ENCODE peak calls at places on chromosomes 1 and 21, in ten cellular contexts. L is heart left ventricle, S is thoracic aorta, N is pancreas, Q is progenitor cell of endocrine pancreas, W is RWPE1, Z is type B pancreatic cell, M is HFF-Myc, G is sigmoid colon, O is GM13976. V is an unnamed sample.

GRCh38 chr1:213266983-213267772 is 216.1 kb downstream of the RPS6KC1 start:
- DNase-seq in O (no peak), M (no peak), W (no peak), L (no peak), Q (no peak), Z (no peak), S (no peak), G (no peak), N (no peak), V (no peak)

GRCh38 chr1:236083650-236084385 is 18.9 kb upstream of the NID1 start:
- DNase-seq in L (no peak), G (no peak), M (no peak), S (no peak), Q (no peak), Z (no peak), O (no peak), W (peak; percentile 71), N (no peak), V (no peak)

GRCh38 chr1:56819393-56819899 is at the start of gene FYB2:
- DNase-seq in M (no peak), N (peak; percentile 43), S (no peak), L (no peak), Z (no peak), W (no peak), G (no peak), Q (no peak), O (no peak), V (peak; percentile 18)

GRCh38 chr1:25487628-25488027 is 55.8 kb upstream of the LDLRAP1 start:
- DNase-seq in O (no peak), Z (no peak), N (no peak), M (no peak), L (no peak), W (no peak), G (no peak), S (no peak), Q (no peak), V (no peak)

GRCh38 chr1:89608627-89609338 is 24.1 kb upstream of the LRRC8C start:
- DNase-seq in O (no peak), G (no peak), W (no peak), N (no peak), Q (no peak), Z (no peak), L (no peak), S (no peak), M (no peak), V (no peak)

GRCh38 chr1:35714921-35715567 is 3.6 kb downstream of the C1orf216 start:
- DNase-seq in G (no peak), O (no peak), W (no peak), Q (no peak), S (no peak), M (no peak), Z (no peak), L (no peak), N (no peak), V (no peak)

GRCh38 chr1:82538876-82539275 is 738.1 kb downstream of the ADGRL2 start:
- DNase-seq in Z (no peak), L (no peak), N (no peak), M (no peak), W (no peak), O (no peak), S (no peak), G (no peak), Q (no peak), V (no peak)

GRCh38 chr1:39799770-39800470 is 11.3 kb upstream of the BMP8B start:
- DNase-seq in L (peak; percentile 54), S (no peak), G (peak; percentile 72), M (no peak), O (peak; percentile 79), N (peak; percentile 66), Q (peak; percentile 63), Z (no peak), W (peak; percentile 95), V (peak; percentile 85)

GRCh38 chr21:26769613-26770188 is 75.5 kb downstream of the ADAMTS1 start:
- DNase-seq in Z (no peak), M (no peak), W (peak; percentile 18), Q (no peak), S (no peak), G (no peak), L (no peak), N (no peak), O (no peak), V (peak; percentile 5)

GRCh38 chr1:43293896-43294760 is 6.7 kb upstream of the TIE1 start:
- DNase-seq in G (no peak), Q (no peak), M (peak; percentile 30), S (no peak), L (no peak), Z (no peak), W (peak; percentile 29), N (no peak), O (no peak), V (no peak)

GRCh38 chr1:64100791-64101190 is 102.6 kb upstream of the UBE2U start:
- DNase-seq in N (no peak), L (no peak), W (no peak), Q (no peak), G (no peak), M (no peak), O (no peak), Z (no peak), S (no peak), V (no peak)

GRCh38 chr1:236753964-236754363 is 41.1 kb upstream of the MTR start:
- DNase-seq in Q (no peak), G (no peak), Z (no peak), W (no peak), O (no peak), S (no peak), M (no peak), N (no peak), L (peak; percentile 63), V (no peak)

GRCh38 chr1:36161656-36162531 is 5.9 kb downstream of the MAP7D1 start:
- DNase-seq in L (peak; percentile 52), M (no peak), G (no peak), W (peak; percentile 80), O (peak; percentile 79), Q (no peak), Z (no peak), S (no peak), N (peak; percentile 35), V (no peak)

GRCh38 chr21:42518216-42518615 is 4.6 kb downstream of the SLC37A1 start:
- DNase-seq in O (no peak), M (no peak), G (peak; percentile 48), S (no peak), W (no peak), Z (no peak), L (no peak), Q (no peak), N (no peak), V (no peak)

GRCh38 chr1:72283204-72284083 is 1.1 kb upstream of the NEGR1 start:
- DNase-seq in Q (peak; percentile 33), W (peak; percentile 22), M (no peak), Z (peak; percentile 73), L (peak; percentile 78), G (peak; percentile 90), O (peak; percentile 15), S (peak; percentile 10), N (peak; percentile 39), V (peak; percentile 63)

GRCh38 chr1:169392406-169392805 is 24.4 kb downstream of the BLZF1 start:
- DNase-seq in S (no peak), G (no peak), O (no peak), Q (no peak), Z (no peak), L (no peak), N (no peak), M (no peak), W (no peak), V (no peak)

DNA sequence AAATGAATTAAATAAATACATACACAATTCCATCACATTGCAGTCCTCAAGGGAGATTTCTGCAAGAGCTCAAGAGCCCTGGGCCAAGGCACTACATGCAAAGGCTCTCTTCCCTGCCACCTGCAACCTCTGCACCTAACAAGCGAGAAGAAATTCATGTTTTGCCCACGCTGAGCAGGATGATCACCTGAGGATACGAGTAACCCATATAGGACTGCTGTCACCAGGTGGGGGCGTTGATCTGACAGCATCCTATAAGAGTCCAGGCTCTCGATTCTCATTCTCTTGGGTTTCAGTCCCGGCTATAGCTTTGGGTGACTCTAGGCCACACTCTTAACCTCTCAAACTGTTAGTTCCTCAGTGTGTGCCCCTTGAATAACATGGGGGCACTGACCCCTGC is 18.7 kb upstream of the SPOCD1 start:
- DNase-seq in S (no peak), M (no peak), N (no peak), Z (no peak), Q (no peak), G (no peak), O (no peak), W (no peak), L (no peak), V (no peak)
- TF ChIP-seq CTCF in S (no peak), M (no peak), N (no peak), Z (no peak), Q (no peak), G (no peak), O (no peak), W (no peak), L (no peak), V (no peak)

DNA sequence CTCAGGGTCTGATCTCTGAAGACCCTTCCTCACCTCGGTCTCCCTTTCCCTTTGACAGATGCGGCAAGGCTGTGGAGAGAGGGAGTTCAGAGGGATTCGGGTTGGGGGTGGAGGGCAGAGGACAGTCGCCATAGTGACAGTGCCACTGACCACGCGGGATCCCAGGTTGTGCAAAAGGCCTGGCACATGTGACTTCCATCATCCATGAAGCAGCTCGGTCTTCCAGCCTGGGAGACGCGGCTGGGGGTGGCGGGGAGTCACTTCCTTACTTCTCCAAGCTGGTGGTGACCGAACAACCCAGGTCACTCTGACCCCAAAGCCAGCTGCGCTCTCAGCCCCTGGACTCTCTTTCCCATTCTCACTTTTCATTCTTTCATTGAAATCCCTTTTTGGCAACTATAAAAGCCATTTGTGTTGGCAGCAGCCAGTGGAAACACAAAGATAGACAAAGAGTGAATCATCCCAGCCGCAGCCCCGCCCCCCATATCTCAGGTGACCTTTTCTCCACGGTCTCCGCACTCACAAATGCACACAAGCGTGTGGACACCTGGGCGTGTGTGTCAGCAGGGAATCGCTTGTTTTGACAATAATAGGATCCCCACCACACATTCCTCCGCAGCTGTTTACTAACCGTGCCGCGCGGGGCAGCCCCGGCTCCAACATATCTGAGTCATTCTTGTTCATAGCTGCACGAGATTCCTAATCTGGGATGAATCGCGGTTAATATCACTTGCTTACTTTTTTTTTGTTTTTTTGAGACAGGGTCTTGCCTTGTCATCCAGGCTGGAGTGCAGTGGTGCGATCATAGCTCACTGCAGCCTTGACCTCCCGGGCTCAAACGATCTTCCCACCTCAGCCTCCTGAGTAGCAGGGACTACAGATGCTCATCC is 68.3 kb downstream of the DHRS3 start:
- DNase-seq in L (peak; percentile 69), S (no peak), Q (no peak), M (peak; percentile 81), O (no peak), G (peak; percentile 92), Z (no peak), W (peak; percentile 94), N (no peak), V (peak; percentile 42)
- TF ChIP-seq CTCF in L (no peak), S (no peak), Q (no peak), M (no peak), O (no peak), G (no peak), Z (no peak), W (no peak), N (no peak), V (no peak)

GRCh38 chr21:39726133-39726532 is 18.9 kb upstream of the IGSF5 start:
- DNase-seq in S (no peak), Z (no peak), N (no peak), L (no peak), Q (no peak), M (no peak), G (no peak), O (no peak), W (no peak), V (no peak)
- TF ChIP-seq CTCF in S (no peak), Z (peak; percentile 28), N (no peak), L (no peak), Q (peak; percentile 13), M (peak; percentile 23), G (no peak), O (no peak), W (no peak), V (no peak)

GRCh38 chr1:32394890-32395415 is 712 bp upstream of the BSDC1 start:
- DNase-seq in Z (no peak), W (peak; percentile 23), M (no peak), L (no peak), O (no peak), Q (no peak), N (no peak), S (no peak), G (no peak), V (no peak)
- TF ChIP-seq CTCF in Z (no peak), W (no peak), M (no peak), L (no peak), O (no peak), Q (no peak), N (no peak), S (no peak), G (no peak), V (no peak)

V was measured in nephron progenitor cell.